ENCODE peak calls at places on chromosomes 12 and 14, in four cellular contexts. W, K, I and U are unnamed samples.
A peak's percentile ranks its signal among the peaks of the same experiment; 100 is the strongest.

GRCh38 chr14:59140441-59140840 is 48.0 kb upstream of the DAAM1 start:
- DNase-seq in I (no peak), W (no peak), K (no peak), U (no peak)

GRCh38 chr14:61718039-61718438 is 22.7 kb downstream of the HIF1A start:
- DNase-seq in W (no peak), I (no peak), K (no peak), U (no peak)

GRCh38 chr14:101230851-101231550 is 327.5 kb upstream of the RTL1 start:
- DNase-seq in K (no peak), I (no peak), W (no peak), U (no peak)

GRCh38 chr12:62632521-62632920 is 165.9 kb downstream of the MON2 start:
- DNase-seq in K (no peak), I (no peak), W (peak; percentile 8), U (peak; percentile 35)

GRCh38 chr14:105240811-105241576 is 7.3 kb upstream of the BTBD6 start:
- DNase-seq in W (no peak), I (no peak), K (no peak), U (no peak)

GRCh38 chr12:110453569-110454296 is 3.6 kb upstream of the ARPC3 start:
- DNase-seq in K (no peak), I (no peak), W (no peak), U (no peak)

GRCh38 chr14:20848316-20848954 is 42.8 kb upstream of the RNASE3 start:
- DNase-seq in K (no peak), W (no peak), I (peak; percentile 32), U (no peak)

GRCh38 chr12:30599631-30600030 is 96.0 kb downstream of the IPO8 start:
- DNase-seq in I (no peak), W (peak; percentile 52), K (no peak), U (no peak)

GRCh38 chr12:31466768-31467167 is 124.2 kb downstream of the DENND5B start:
- DNase-seq in W (no peak), K (no peak), I (no peak), U (no peak)

GRCh38 chr14:90547250-90547649 is 150.4 kb downstream of the CALM1 start:
- DNase-seq in K (no peak), I (no peak), W (no peak), U (no peak)

GRCh38 chr12:71947645-71948105 is 9.0 kb downstream of the TPH2 start:
- DNase-seq in I (no peak), K (no peak), W (no peak), U (no peak)

GRCh38 chr12:69844836-69845235 is 19.8 kb downstream of the MYRFL start:
- DNase-seq in I (no peak), W (no peak), K (no peak), U (no peak)

GRCh38 chr12:105775351-105775750 is 363.4 kb downstream of the NUAK1 start:
- DNase-seq in W (peak; percentile 19), K (no peak), I (no peak), U (no peak)

GRCh38 chr12:79737875-79738718 is 47.3 kb upstream of the PAWR start:
- DNase-seq in I (peak; percentile 54), W (peak; percentile 80), K (peak; percentile 54), U (peak; percentile 57)

GRCh38 chr12:122999986-123000420 is 19.5 kb downstream of the ARL6IP4 start:
- DNase-seq in W (no peak), K (no peak), I (no peak), U (no peak)

GRCh38 chr12:130145731-130146130 is 16.5 kb upstream of the FZD10 start:
- DNase-seq in K (no peak), I (no peak), W (no peak), U (no peak)

GRCh38 chr12:124478416-124478815 is 89.0 kb downstream of the NCOR2 start:
- DNase-seq in I (no peak), K (no peak), W (no peak), U (no peak)

GRCh38 chr14:95696741-95697140 is 10.5 kb downstream of the TCL1B start:
- DNase-seq in K (no peak), W (no peak), I (no peak), U (no peak)

GRCh38 chr12:128801879-128802391 is 21.8 kb downstream of the SLC15A4 start:
- DNase-seq in W (peak; percentile 56), I (no peak), K (no peak), U (no peak)

GRCh38 chr14:104869669-104870367 is 4.8 kb downstream of the CEP170B start:
- DNase-seq in W (no peak), K (no peak), I (no peak), U (no peak)

GRCh38 chr12:81627336-81628189 is 131.6 kb downstream of the PPFIA2 start:
- DNase-seq in K (peak; percentile 11), I (peak; percentile 52), W (peak; percentile 47), U (no peak)

GRCh38 chr12:3967556-3968160 is 94.5 kb upstream of the PARP11 start:
- DNase-seq in I (no peak), K (no peak), W (no peak), U (no peak)

GRCh38 chr14:90400904-90401561 is 4.2 kb downstream of the CALM1 start:
- DNase-seq in W (no peak), K (no peak), I (no peak), U (no peak)

GRCh38 chr14:95519699-95520098 is 3.2 kb upstream of the SYNE3 start:
- DNase-seq in W (peak; percentile 81), K (no peak), I (peak; percentile 56), U (peak; percentile 71)

GRCh38 chr12:115823635-115824034 is 453.9 kb downstream of the MED13L start:
- DNase-seq in K (no peak), I (no peak), W (no peak), U (no peak)

GRCh38 chr12:65640489-65640901 is 183.8 kb upstream of the HMGA2 start:
- DNase-seq in K (no peak), I (no peak), W (no peak), U (no peak)

GRCh38 chr14:58307597-58308316 is 9.4 kb downstream of the ARID4A start:
- DNase-seq in W (no peak), I (no peak), K (no peak), U (no peak)

GRCh38 chr12:93098077-93098476 is 169.0 kb upstream of the EEA1 start:
- DNase-seq in K (peak; percentile 50), W (peak; percentile 53), I (peak; percentile 63), U (peak; percentile 78)

GRCh38 chr12:68617160-68617926 is 6.6 kb downstream of the RAP1B start:
- DNase-seq in K (no peak), I (no peak), W (no peak), U (no peak)

GRCh38 chr12:42129595-42130204 is 15.0 kb downstream of the GXYLT1 start:
- DNase-seq in W (peak; percentile 86), K (no peak), I (peak; percentile 61), U (peak; percentile 13)

GRCh38 chr14:64450255-64450654 is 15.0 kb upstream of the AKAP5 start:
- DNase-seq in I (no peak), K (no peak), W (no peak), U (no peak)

GRCh38 chr12:57133916-57134315 is 5.6 kb downstream of the LRP1 start:
- DNase-seq in W (no peak), I (no peak), K (no peak), U (peak; percentile 7)

GRCh38 chr12:12405882-12406281 is 49.0 kb downstream of the BORCS5 start:
- DNase-seq in W (no peak), I (no peak), K (no peak), U (peak; percentile 77)

GRCh38 chr14:41668346-41668745 is 61.7 kb downstream of the LRFN5 start:
- DNase-seq in I (no peak), K (no peak), W (no peak), U (no peak)

GRCh38 chr12:110330544-110330943 is 49.5 kb downstream of the ATP2A2 start:
- DNase-seq in I (no peak), K (no peak), W (no peak), U (no peak)

GRCh38 chr12:91406920-91407341 is 224.3 kb upstream of the DCN start:
- DNase-seq in K (no peak), I (peak; percentile 13), W (peak; percentile 67), U (peak; percentile 10)

GRCh38 chr14:51651388-51652167 is at the start of gene FRMD6:
- DNase-seq in W (peak; percentile 83), K (peak; percentile 88), I (peak; percentile 68), U (peak; percentile 86)
- TF ChIP-seq POLR2A in W (peak; percentile 81), K (peak; percentile 48), I (peak; percentile 25), U (peak; percentile 65)

GRCh38 chr12:132400011-132400641 is 70.7 kb upstream of the GALNT9 start:
- DNase-seq in W (no peak), K (peak; percentile 59), I (no peak), U (no peak)
- TF ChIP-seq POLR2AphosphoS5 in W (no peak), K (no peak), I (no peak), U (no peak)

GRCh38 chr12:24244231-24244630 is 294.8 kb upstream of the SOX5 start:
- DNase-seq in W (no peak), I (no peak), K (no peak), U (no peak)

GRCh38 chr12:24244801-24245200 is 295.3 kb upstream of the SOX5 start:
- DNase-seq in I (no peak), W (no peak), K (no peak), U (no peak)

GRCh38 chr12:24240707-24241106 is 291.2 kb upstream of the SOX5 start:
- DNase-seq in W (no peak), I (no peak), K (no peak), U (no peak)
- TF ChIP-seq POLR2A in W (no peak), I (no peak), K (no peak), U (no peak)

GRCh38 chr12:10717410-10717809 is 5.7 kb downstream of the YBX3 start:
- DNase-seq in I (no peak), W (peak; percentile 88), K (no peak), U (no peak)

GRCh38 chr12:10716277-10716676 is 6.8 kb downstream of the YBX3 start:
- DNase-seq in W (no peak), K (no peak), I (no peak), U (no peak)

GRCh38 chr12:10716704-10717315 is 6.3 kb downstream of the YBX3 start:
- DNase-seq in W (peak; percentile 95), K (no peak), I (peak; percentile 75), U (peak; percentile 70)

GRCh38 chr12:10719482-10719881 is 3.6 kb downstream of the YBX3 start:
- DNase-seq in K (no peak), I (no peak), W (peak; percentile 60), U (no peak)

DNA sequence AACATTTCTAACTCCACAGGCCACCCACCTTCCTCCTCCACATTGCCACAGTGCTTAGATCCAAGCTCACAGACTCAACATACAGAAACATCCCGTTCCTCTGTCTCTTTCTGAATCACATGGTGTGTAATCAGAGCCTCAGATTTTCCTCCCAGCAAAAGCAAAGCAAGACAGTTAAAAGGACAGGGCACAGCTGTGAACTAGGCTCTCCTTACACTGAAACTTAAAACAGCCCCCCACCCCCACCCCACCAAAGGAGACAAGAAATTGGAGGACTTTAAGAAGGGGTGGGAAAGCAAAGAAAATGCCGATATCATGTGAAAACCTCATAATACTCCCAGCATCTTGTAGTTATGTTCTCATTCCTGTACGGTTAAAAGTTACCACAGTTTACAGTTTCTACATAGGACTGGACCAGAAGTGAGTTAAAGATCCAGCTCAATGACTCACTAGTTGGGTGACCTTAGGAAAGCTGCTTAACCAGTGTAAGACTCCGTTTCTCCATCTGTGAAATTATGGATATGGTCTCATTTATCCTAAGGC is 4.8 kb downstream of the YBX3 start:
- DNase-seq in I (no peak), K (no peak), W (peak; percentile 69), U (no peak)
- TF ChIP-seq POLR2AphosphoS5 in I (no peak), K (no peak), W (no peak), U (no peak)